ENCODE peak calls at places on chromosomes 11 and 22, in four cellular contexts. J, Z, Q and C are unnamed samples.

GRCh38 chr11:120239713-120240640 is at the start of gene POU2F3:
- DNase-seq in J (no peak), Z (no peak), Q (no peak), C (no peak)

GRCh38 chr11:130051077-130051476 is 18.6 kb upstream of the APLP2 start:
- DNase-seq in J (no peak), Z (no peak), Q (no peak), C (peak; percentile 11)

GRCh38 chr11:102924851-102925380 is 30.6 kb downstream of the MMP13 start:
- DNase-seq in J (no peak), Z (no peak), Q (no peak), C (peak; percentile 57)

GRCh38 chr11:73158356-73159051 is 16.4 kb upstream of the FCHSD2 start:
- DNase-seq in J (no peak), Z (no peak), Q (no peak), C (peak; percentile 61)

GRCh38 chr11:72338266-72338665 is 94.3 kb upstream of the PHOX2A start:
- DNase-seq in J (no peak), Z (no peak), Q (no peak), C (no peak)

GRCh38 chr22:17972385-17973181 is 51.8 kb downstream of the MICAL3 start:
- DNase-seq in J (no peak), Z (peak; percentile 47), Q (no peak), C (peak; percentile 52)

GRCh38 chr11:93160156-93160555 is 37.6 kb downstream of the SLC36A4 start:
- DNase-seq in J (no peak), Z (no peak), Q (no peak), C (no peak)

GRCh38 chr11:30586251-30587144 is at the start of gene MPPED2:
- DNase-seq in J (peak; percentile 59), Z (peak; percentile 2), Q (peak; percentile 73), C (no peak)

GRCh38 chr22:43923631-43924548 is at the start of gene PNPLA3:
- DNase-seq in J (peak; percentile 91), Z (peak; percentile 92), Q (peak; percentile 96), C (peak; percentile 74)

GRCh38 chr22:27603823-27604190 is 197.7 kb downstream of the MN1 start:
- DNase-seq in J (no peak), Z (no peak), Q (no peak), C (no peak)

GRCh38 chr11:114762437-114762836 is 84.1 kb downstream of the NXPE2 start:
- DNase-seq in J (peak; percentile 41), Z (peak; percentile 41), Q (peak; percentile 76), C (peak; percentile 21)

GRCh38 chr11:8988329-8989234 is 15.2 kb downstream of the NRIP3 start:
- DNase-seq in J (no peak), Z (peak; percentile 71), Q (no peak), C (peak; percentile 72)

GRCh38 chr11:75884321-75884720 is 69.3 kb downstream of the UVRAG start:
- DNase-seq in J (no peak), Z (no peak), Q (no peak), C (no peak)

GRCh38 chr11:74694136-74694535 is 37.1 kb downstream of the CHRDL2 start:
- DNase-seq in J (no peak), Z (no peak), Q (no peak), C (no peak)

GRCh38 chr11:44113018-44113417 is 17.5 kb downstream of the EXT2 start:
- DNase-seq in J (no peak), Z (no peak), Q (no peak), C (no peak)

GRCh38 chr11:44108260-44108659 is 12.8 kb downstream of the EXT2 start:
- DNase-seq in J (no peak), Z (no peak), Q (no peak), C (no peak)

GRCh38 chr11:44113572-44113971 is 18.1 kb downstream of the EXT2 start:
- DNase-seq in J (no peak), Z (no peak), Q (no peak), C (no peak)

GRCh38 chr11:44112083-44112865 is 16.8 kb downstream of the EXT2 start:
- DNase-seq in J (peak; percentile 50), Z (peak; percentile 87), Q (no peak), C (peak; percentile 85)

GRCh38 chr11:44110231-44110679 is 14.8 kb downstream of the EXT2 start:
- DNase-seq in J (peak; percentile 77), Z (peak; percentile 53), Q (peak; percentile 64), C (peak; percentile 12)
- TF ChIP-seq CTCF in J (peak; percentile 73), Z (peak; percentile 86), Q (peak; percentile 56), C (peak; percentile 81)

GRCh38 chr22:31345331-31346254 is 553 bp downstream of the PATZ1 start:
- DNase-seq in J (peak; percentile 87), Z (peak; percentile 86), Q (peak; percentile 90), C (peak; percentile 45)
- TF ChIP-seq CTCF in J (peak; percentile 86), Z (peak; percentile 53), Q (peak; percentile 92), C (peak; percentile 84)

DNA sequence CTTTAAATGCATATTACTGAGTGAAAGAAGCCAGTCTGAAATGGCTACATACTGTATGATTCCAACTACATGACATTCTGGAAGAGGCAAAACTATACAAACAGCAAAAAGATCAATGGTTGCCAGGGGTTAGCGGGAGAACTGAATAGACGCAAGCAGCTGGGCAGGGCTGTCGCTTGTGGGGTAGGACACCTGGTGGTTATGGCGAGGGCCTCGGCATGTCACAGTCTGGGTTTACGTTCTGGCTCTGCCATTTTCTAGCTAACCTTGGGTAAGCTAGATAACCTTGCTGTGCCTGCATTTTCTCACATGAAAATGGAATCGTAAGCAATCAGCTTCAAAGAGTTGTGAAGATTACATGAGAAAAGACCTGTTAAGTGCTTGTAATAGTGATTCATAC is 55.2 kb upstream of the SYT13 start:
- DNase-seq in J (no peak), Z (no peak), Q (no peak), C (no peak)
- TF ChIP-seq CTCF in J (no peak), Z (no peak), Q (no peak), C (no peak)

GRCh38 chr11:118997627-118998387 is at the start of gene CENATAC:
- DNase-seq in J (peak; percentile 95), Z (peak; percentile 89), Q (peak; percentile 91), C (peak; percentile 78)
- TF ChIP-seq CTCF in J (no peak), Z (no peak), Q (no peak), C (peak; percentile 7)

DNA sequence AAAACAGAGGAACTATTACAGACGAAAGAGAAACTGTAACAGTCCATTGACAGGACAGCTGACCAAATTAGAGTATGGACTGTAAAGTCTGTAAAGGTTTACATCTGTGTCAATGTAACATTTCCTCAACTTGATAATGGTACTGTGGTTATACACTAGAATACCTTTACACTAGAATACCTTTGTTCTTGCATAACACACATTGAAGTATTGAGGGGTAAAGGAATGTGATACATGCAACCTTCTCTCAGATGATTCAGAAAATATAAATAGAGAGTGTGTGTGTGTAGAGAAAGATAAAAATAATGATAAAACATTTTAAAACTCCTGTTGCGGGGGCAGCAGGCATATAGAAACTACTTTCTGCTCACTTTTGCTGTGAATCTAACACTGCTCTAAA is 5.6 kb upstream of the EEF1G start:
- DNase-seq in J (no peak), Z (no peak), Q (no peak), C (no peak)
- TF ChIP-seq CTCF in J (no peak), Z (no peak), Q (no peak), C (no peak)

DNA sequence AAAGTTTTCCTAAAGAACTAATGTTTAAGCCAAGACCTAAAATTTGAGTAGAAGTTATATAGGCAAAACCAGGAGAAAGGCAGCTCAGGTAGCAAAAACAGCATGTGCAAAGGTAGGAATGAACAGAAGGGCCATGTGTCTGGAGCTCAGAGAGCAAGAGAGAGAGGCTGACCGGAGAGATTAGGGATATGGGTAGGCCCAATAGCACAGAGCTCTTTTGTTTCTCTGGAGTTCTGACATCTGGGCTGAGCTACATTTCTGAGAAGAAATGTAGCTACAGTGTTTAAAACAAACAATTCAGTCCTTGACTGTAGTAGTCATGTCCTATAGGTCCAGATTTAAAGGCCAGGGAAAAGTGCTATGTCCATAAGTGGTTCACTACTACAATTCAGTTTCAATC is 4.5 kb downstream of the C11orf97 start:
- DNase-seq in J (no peak), Z (no peak), Q (no peak), C (no peak)
- TF ChIP-seq CTCF in J (no peak), Z (no peak), Q (no peak), C (no peak)

GRCh38 chr22:22110548-22111266 is 128.1 kb upstream of the TOP3B start:
- DNase-seq in J (peak; percentile 20), Z (peak; percentile 93), Q (peak; percentile 70), C (peak; percentile 68)
- TF ChIP-seq CTCF in J (peak; percentile 58), Z (peak; percentile 51), Q (peak; percentile 50), C (peak; percentile 72)

DNA sequence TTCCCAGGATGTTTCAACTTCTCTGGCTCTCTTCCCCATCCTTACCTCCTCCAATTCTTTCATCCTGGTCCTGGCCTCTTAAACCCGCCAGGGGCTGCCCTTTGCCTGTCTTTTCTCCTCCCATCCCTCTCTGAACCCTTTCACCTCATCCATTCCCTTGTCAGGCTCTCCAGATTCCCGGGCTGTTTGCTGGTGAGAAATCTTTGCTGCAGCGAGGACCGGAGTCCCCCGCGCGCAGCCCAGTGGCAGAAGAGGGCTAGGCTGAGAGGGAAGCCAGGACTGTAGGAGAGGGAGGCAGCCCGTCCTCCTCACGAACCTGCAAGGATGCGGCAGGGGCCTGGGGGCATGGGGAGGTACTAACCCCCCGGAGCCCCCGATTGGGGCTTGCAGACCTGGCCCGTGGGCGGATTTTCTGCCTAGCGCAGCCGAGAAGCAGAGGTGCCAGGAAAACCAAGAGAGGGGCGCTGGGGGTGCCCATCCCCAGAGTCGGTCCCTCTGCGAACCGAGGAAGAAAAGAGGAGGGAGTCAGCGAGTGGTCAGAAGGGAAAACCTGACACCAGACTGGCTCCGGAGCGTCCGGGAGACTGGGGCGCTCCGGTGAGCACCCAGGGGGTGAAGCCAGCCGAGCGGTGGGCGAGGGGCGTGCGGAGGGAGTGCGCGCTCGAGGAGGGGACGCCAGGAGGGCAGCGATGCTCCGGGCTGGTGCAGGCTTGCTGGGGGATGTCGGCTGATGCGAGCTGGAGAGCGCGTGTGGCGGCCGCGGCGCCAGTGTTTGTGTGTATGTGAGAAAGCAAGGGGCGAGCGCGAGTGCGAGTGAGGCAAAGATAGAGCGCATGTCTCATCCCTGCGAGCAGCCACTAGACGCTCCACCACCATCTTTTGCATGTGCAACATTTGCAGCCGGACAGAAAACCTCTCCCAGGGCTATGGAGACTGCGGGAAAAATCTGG is at the start of gene GRIA4:
- DNase-seq in J (peak; percentile 7), Z (peak; percentile 24), Q (peak; percentile 58), C (peak; percentile 6)
- TF ChIP-seq CTCF in J (no peak), Z (no peak), Q (no peak), C (no peak)

GRCh38 chr11:123429851-123430735 is at the start of gene GRAMD1B:
- DNase-seq in J (peak; percentile 53), Z (peak; percentile 11), Q (peak; percentile 86), C (peak; percentile 93)
- TF ChIP-seq CTCF in J (no peak), Z (no peak), Q (no peak), C (peak; percentile 35)